ENCODE peak calls at places on chromosomes 4 and X, in five cellular contexts. One of them, this sample, is unnamed.
A peak's percentile ranks its signal among the peaks of the same experiment; 100 is the strongest.

GRCh38 chr4:81194286-81194685 is 20.7 kb downstream of the PRKG2 start:
- DNase-seq in lower leg skin: no peak
- DNase-seq in A549: no peak
- DNase-seq in esophagus muscularis mucosa: no peak
- DNase-seq in GM12891: no peak
- DNase-seq in this sample: no peak

GRCh38 chr4:80989921-80990544 is 40.5 kb upstream of the BMP3 start:
- DNase-seq in A549: peak; percentile 59
- DNase-seq in lower leg skin: no peak
- DNase-seq in GM12891: peak; percentile 4
- DNase-seq in esophagus muscularis mucosa: no peak
- DNase-seq in this sample: peak; percentile 4

GRCh38 chr4:1765409-1766335 is 27.4 kb upstream of the FGFR3 start:
- DNase-seq in esophagus muscularis mucosa: no peak
- DNase-seq in lower leg skin: no peak
- DNase-seq in GM12891: no peak
- DNase-seq in A549: peak; percentile 53
- DNase-seq in this sample: no peak

GRCh38 chrX:5998901-5999300 is 229.8 kb downstream of the NLGN4X start:
- DNase-seq in lower leg skin: no peak
- DNase-seq in esophagus muscularis mucosa: no peak
- DNase-seq in GM12891: no peak
- DNase-seq in A549: no peak
- DNase-seq in this sample: no peak

GRCh38 chr4:42954925-42955669 is 62.6 kb downstream of the GRXCR1 start:
- DNase-seq in lower leg skin: no peak
- DNase-seq in esophagus muscularis mucosa: no peak
- DNase-seq in A549: no peak
- DNase-seq in GM12891: no peak
- DNase-seq in this sample: no peak

GRCh38 chr4:165760182-165760581 is 112.9 kb upstream of the TLL1 start:
- DNase-seq in lower leg skin: no peak
- DNase-seq in GM12891: no peak
- DNase-seq in A549: no peak
- DNase-seq in esophagus muscularis mucosa: no peak
- DNase-seq in this sample: no peak

GRCh38 chrX:38282044-38282443 is 45.3 kb downstream of the RPGR start:
- DNase-seq in A549: peak; percentile 4
- DNase-seq in GM12891: no peak
- DNase-seq in esophagus muscularis mucosa: no peak
- DNase-seq in lower leg skin: no peak
- DNase-seq in this sample: no peak

GRCh38 chr4:10879411-10880110 is 195.0 kb upstream of the CLNK start:
- DNase-seq in lower leg skin: no peak
- DNase-seq in esophagus muscularis mucosa: no peak
- DNase-seq in A549: no peak
- DNase-seq in GM12891: no peak
- DNase-seq in this sample: no peak

GRCh38 chr4:6674500-6675149 is 19.1 kb upstream of the S100P start:
- DNase-seq in esophagus muscularis mucosa: no peak
- DNase-seq in lower leg skin: no peak
- DNase-seq in GM12891: peak; percentile 60
- DNase-seq in A549: peak; percentile 66
- DNase-seq in this sample: no peak

GRCh38 chr4:116539744-116540143 is 545.6 kb downstream of the TRAM1L1 start:
- DNase-seq in lower leg skin: no peak
- DNase-seq in esophagus muscularis mucosa: no peak
- DNase-seq in A549: no peak
- DNase-seq in GM12891: no peak
- DNase-seq in this sample: no peak

GRCh38 chr4:145731026-145731425 is 51.1 kb downstream of the C4orf51 start:
- DNase-seq in GM12891: no peak
- DNase-seq in lower leg skin: no peak
- DNase-seq in A549: peak; percentile 85
- DNase-seq in esophagus muscularis mucosa: no peak
- DNase-seq in this sample: no peak

GRCh38 chr4:118396881-118397666 is 44.3 kb upstream of the PRSS12 start:
- DNase-seq in GM12891: no peak
- DNase-seq in lower leg skin: no peak
- DNase-seq in A549: no peak
- DNase-seq in esophagus muscularis mucosa: no peak
- DNase-seq in this sample: no peak

GRCh38 chr4:94127707-94128328 is 79.8 kb upstream of the SMARCAD1 start:
- DNase-seq in A549: peak; percentile 49
- DNase-seq in esophagus muscularis mucosa: no peak
- DNase-seq in GM12891: no peak
- DNase-seq in lower leg skin: no peak
- DNase-seq in this sample: no peak

GRCh38 chr4:53734584-53735363 is 143.5 kb upstream of the LNX1 start:
- DNase-seq in A549: no peak
- DNase-seq in esophagus muscularis mucosa: no peak
- DNase-seq in lower leg skin: no peak
- DNase-seq in GM12891: no peak
- DNase-seq in this sample: no peak

GRCh38 chr4:114827651-114828050 is 229.0 kb downstream of the UGT8 start:
- DNase-seq in lower leg skin: no peak
- DNase-seq in GM12891: no peak
- DNase-seq in esophagus muscularis mucosa: no peak
- DNase-seq in A549: no peak
- DNase-seq in this sample: no peak

GRCh38 chrX:78527263-78527662 is 131.9 kb downstream of the RTL3 start:
- DNase-seq in esophagus muscularis mucosa: no peak
- DNase-seq in GM12891: no peak
- DNase-seq in lower leg skin: no peak
- DNase-seq in A549: no peak
- DNase-seq in this sample: no peak

DNA sequence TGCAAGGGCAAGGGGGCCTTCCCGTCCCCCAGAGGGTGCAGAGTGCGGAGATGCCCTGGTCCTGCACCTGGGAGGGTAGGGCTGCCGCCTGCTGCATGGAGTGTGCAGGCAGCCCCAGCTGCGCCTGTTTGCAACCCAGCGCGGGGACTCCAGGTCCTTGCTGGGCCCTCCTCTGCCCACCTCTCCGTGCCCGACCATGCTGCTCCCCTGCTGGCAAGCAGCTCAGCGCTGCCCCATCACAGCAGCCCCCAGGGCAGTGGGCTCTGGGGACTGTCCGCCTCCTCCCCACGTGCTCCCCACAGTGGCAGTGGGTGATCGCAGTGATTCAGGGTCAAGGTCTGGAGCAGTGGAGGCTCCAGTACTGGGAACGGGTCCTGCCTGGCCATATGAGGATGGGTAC is 5.0 kb upstream of the FBXW7 start:
- DNase-seq in esophagus muscularis mucosa: no peak
- DNase-seq in GM12891: no peak
- DNase-seq in lower leg skin: no peak
- DNase-seq in A549: no peak
- DNase-seq in this sample: no peak
- TF ChIP-seq POLR2A in esophagus muscularis mucosa: no peak
- TF ChIP-seq POLR2A in GM12891: no peak
- TF ChIP-seq POLR2A in lower leg skin: no peak
- TF ChIP-seq POLR2A in A549: no peak
- TF ChIP-seq POLR2A in this sample: no peak

GRCh38 chr4:119517361-119518229 is 111.0 kb downstream of the PDE5A start:
- DNase-seq in GM12891: no peak
- DNase-seq in esophagus muscularis mucosa: no peak
- DNase-seq in lower leg skin: no peak
- DNase-seq in A549: peak; percentile 33
- DNase-seq in this sample: no peak

GRCh38 chr4:119510750-119511149 is 117.9 kb downstream of the PDE5A start:
- DNase-seq in esophagus muscularis mucosa: no peak
- DNase-seq in GM12891: no peak
- DNase-seq in lower leg skin: no peak
- DNase-seq in A549: no peak
- DNase-seq in this sample: no peak

GRCh38 chr4:119506761-119507160 is 121.8 kb downstream of the PDE5A start:
- DNase-seq in GM12891: no peak
- DNase-seq in lower leg skin: no peak
- DNase-seq in A549: no peak
- DNase-seq in esophagus muscularis mucosa: no peak
- DNase-seq in this sample: no peak

GRCh38 chr4:119508281-119508680 is 120.3 kb downstream of the PDE5A start:
- DNase-seq in esophagus muscularis mucosa: no peak
- DNase-seq in A549: no peak
- DNase-seq in GM12891: no peak
- DNase-seq in lower leg skin: no peak
- DNase-seq in this sample: no peak

DNA sequence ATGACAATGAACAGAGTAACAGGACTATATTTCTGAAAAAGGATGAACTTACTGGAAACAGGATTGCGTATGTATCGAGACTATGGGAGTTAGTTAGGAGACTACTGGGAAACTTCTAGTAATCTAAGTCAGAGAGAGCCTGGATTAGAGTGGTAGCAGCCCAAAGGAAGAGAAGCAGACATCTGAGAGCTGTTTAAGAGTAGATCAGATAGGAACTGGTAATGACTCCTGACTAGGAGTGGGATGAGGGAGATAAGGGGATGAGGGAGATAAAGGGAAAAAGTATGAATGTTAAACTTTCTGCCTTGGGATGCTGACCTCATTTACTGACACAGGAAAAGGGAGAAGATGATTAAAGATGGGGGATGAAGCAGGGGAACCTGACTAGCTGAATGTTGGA is 116.2 kb downstream of the PDE5A start:
- DNase-seq in esophagus muscularis mucosa: no peak
- DNase-seq in GM12891: no peak
- DNase-seq in lower leg skin: no peak
- DNase-seq in A549: no peak
- DNase-seq in this sample: no peak
- TF ChIP-seq POLR2A in esophagus muscularis mucosa: no peak
- TF ChIP-seq POLR2A in GM12891: no peak
- TF ChIP-seq POLR2A in lower leg skin: no peak
- TF ChIP-seq POLR2A in A549: no peak
- TF ChIP-seq POLR2A in this sample: no peak

GRCh38 chrX:103685396-103685795 is 1.1 kb downstream of the MORF4L2 start:
- DNase-seq in GM12891: no peak
- DNase-seq in esophagus muscularis mucosa: no peak
- DNase-seq in lower leg skin: no peak
- DNase-seq in A549: peak; percentile 12
- DNase-seq in this sample: no peak

GRCh38 chrX:103688949-103689348 is 2.5 kb upstream of the MORF4L2 start:
- DNase-seq in GM12891: no peak
- DNase-seq in A549: peak; percentile 28
- DNase-seq in esophagus muscularis mucosa: no peak
- DNase-seq in lower leg skin: no peak
- DNase-seq in this sample: no peak

GRCh38 chrX:103687073-103687695 is 685 bp upstream of the MORF4L2 start:
- DNase-seq in lower leg skin: peak; percentile 97
- DNase-seq in A549: peak; percentile 86
- DNase-seq in esophagus muscularis mucosa: peak; percentile 96
- DNase-seq in GM12891: no peak
- DNase-seq in this sample: peak; percentile 30

GRCh38 chrX:103687696-103688191 is 1.2 kb upstream of the MORF4L2 start:
- DNase-seq in esophagus muscularis mucosa: no peak
- DNase-seq in GM12891: no peak
- DNase-seq in lower leg skin: peak; percentile 87
- DNase-seq in A549: peak; percentile 85
- DNase-seq in this sample: peak; percentile 14

DNA sequence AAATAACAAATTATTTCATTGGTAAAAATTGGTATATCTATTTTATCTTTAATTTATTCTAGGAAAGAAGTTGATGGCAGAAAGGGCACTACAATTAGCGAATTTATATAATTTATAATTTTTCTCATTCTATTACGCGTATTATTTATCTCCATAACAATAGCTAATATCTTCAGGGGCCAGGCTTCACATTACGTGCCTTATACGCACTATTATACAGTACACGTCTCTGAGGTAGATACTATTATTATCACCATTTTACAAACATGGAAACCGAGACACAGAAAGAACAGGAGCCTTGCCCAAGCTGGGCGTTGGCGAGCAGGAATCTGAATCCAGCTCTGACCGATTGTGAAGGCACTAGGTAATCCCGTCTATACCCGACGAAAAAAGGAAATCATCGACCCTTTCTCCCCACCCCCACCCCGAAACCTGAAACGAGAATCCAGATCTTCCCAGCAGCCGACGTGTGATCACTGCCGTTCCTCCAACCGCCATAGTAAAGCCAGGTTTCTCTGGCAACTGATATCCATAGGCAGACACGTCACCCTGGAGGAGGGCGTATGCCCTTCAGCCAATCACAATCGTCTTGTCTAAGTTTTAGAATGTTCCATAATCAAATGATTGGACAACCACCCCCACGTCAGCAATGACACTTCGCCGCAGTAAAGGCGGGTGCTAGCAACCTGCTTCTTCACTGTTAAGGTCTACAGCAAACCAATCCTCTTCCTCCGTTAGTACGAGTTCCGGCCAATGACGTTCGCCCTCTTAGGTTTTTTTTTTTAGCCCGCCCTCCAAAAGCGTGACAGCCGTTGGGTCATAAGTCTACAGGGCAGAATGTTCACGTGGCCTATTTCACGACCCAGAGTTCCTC is at the start of gene MORF4L2:
- DNase-seq in GM12891: peak; percentile 25
- DNase-seq in A549: peak; percentile 99
- DNase-seq in esophagus muscularis mucosa: peak; percentile 97
- DNase-seq in lower leg skin: peak; percentile 97
- DNase-seq in this sample: peak; percentile 49
- TF ChIP-seq POLR2A in GM12891: peak; percentile 94
- TF ChIP-seq POLR2A in A549: peak; percentile 93
- TF ChIP-seq POLR2A in esophagus muscularis mucosa: peak; percentile 73
- TF ChIP-seq POLR2A in lower leg skin: peak; percentile 80
- TF ChIP-seq POLR2A in this sample: peak; percentile 86

DNA sequence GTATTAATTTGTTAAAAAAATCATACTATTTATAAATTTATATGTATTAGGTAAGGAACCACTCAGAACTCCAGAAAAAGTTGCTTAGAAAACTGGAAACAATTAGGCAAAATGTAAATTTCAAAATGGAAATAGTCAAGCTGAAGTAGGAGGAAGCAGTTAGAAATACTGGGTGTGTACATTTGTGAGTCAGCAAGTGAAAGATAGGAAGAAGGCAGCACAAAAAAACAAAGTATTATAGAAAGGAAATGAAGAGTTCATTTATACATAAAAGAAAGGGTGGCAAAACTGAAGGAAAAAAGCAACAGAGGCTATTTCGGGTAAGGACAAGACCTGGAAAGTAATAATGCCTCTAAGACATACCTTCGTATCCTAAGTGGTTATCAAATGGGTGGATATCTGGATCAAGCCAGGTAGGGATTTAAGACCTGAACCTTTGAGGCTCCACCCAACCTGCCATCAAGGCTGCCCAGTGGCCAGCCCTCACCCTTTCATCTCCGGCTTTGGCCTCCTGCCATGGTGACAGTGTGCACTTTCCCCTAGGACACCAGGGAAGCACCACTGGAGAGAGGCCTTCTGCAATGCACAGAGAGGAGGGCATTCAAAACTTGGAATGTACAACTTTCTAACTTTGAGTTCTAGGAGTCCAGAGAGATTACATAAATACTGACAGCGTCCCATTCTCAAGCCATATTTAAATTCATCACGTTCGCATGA is at the start of gene LRRC66:
- DNase-seq in GM12891: no peak
- DNase-seq in A549: peak; percentile 10
- DNase-seq in lower leg skin: no peak
- DNase-seq in esophagus muscularis mucosa: no peak
- DNase-seq in this sample: no peak
- TF ChIP-seq POLR2A in GM12891: no peak
- TF ChIP-seq POLR2A in A549: no peak
- TF ChIP-seq POLR2A in lower leg skin: no peak
- TF ChIP-seq POLR2A in esophagus muscularis mucosa: no peak
- TF ChIP-seq POLR2A in this sample: no peak

This sample was measured in H54.